ENCODE peak calls at places on chromosomes 3 and 15, in ten cellular contexts. H is stimulated activated CD8-positive, alpha-beta memory T cell treated with anti-CD3 and anti-CD28 coated beads, Interleukin-15, amount 100 ng/mL, for 24 hours; C is cerebellum; P is A172; F is H9; V is activated CD4-positive, alpha-beta T cell treated with anti-CD3 and anti-CD28 coated beads for 24 hours; D is AG09319; N is EL; A is NCI-H748 treated with DMSO at 0.1 percent for 48 hours; I is GM12865. G is an unnamed sample.

GRCh38 chr3:38617137-38617536 is 32.4 kb downstream of the SCN5A start:
- DNase-seq in H (no peak), C (no peak), P (no peak), F (no peak), V (no peak), D (no peak), N (no peak), A (no peak), I (no peak), G (no peak)

GRCh38 chr3:129485681-129486056 is 42.8 kb upstream of the RHO start:
- DNase-seq in H (no peak), C (no peak), P (peak; percentile 90), F (no peak), V (no peak), D (peak; percentile 97), N (peak; percentile 99), A (no peak), I (no peak), G (peak; percentile 100)

GRCh38 chr3:46651084-46651483 is 38.8 kb downstream of the FAM240A start:
- DNase-seq in H (no peak), C (no peak), P (no peak), F (no peak), V (no peak), D (no peak), N (no peak), A (no peak), I (no peak), G (no peak)

GRCh38 chr3:45986303-45986982 is 9.2 kb downstream of the FYCO1 start:
- DNase-seq in H (no peak), C (no peak), P (peak; percentile 79), F (no peak), V (no peak), D (no peak), N (peak; percentile 81), A (no peak), I (no peak), G (peak; percentile 90)

GRCh38 chr15:78140296-78140695 is 8.9 kb upstream of the IDH3A start:
- DNase-seq in H (no peak), C (no peak), P (no peak), F (no peak), V (no peak), D (no peak), N (no peak), A (no peak), I (no peak), G (no peak)

GRCh38 chr3:140091143-140091542 is 156.2 kb downstream of the CLSTN2 start:
- DNase-seq in H (no peak), C (no peak), P (peak; percentile 66), F (no peak), V (no peak), D (no peak), N (no peak), A (no peak), I (no peak), G (no peak)

GRCh38 chr3:123351396-123351945 is 97.4 kb downstream of the ADCY5 start:
- DNase-seq in H (no peak), C (no peak), P (no peak), F (no peak), V (no peak), D (no peak), N (no peak), A (no peak), I (no peak), G (no peak)

GRCh38 chr3:147962408-147963164 is 553.4 kb downstream of the ZIC1 start:
- DNase-seq in H (no peak), C (no peak), P (no peak), F (no peak), V (no peak), D (no peak), N (no peak), A (no peak), I (no peak), G (no peak)

GRCh38 chr15:84598993-84599392 is 1.8 kb upstream of the ZSCAN2 start:
- DNase-seq in H (no peak), C (peak; percentile 46), P (peak; percentile 48), F (peak; percentile 64), V (no peak), D (no peak), N (peak; percentile 59), A (peak; percentile 15), I (peak; percentile 45), G (peak; percentile 66)

GRCh38 chr15:51849866-51850265 is 20.4 kb downstream of the TMOD3 start:
- DNase-seq in H (no peak), C (no peak), P (no peak), F (no peak), V (no peak), D (no peak), N (no peak), A (no peak), I (no peak), G (no peak)

GRCh38 chr3:186511245-186511644 is 32.9 kb downstream of the CRYGS start:
- DNase-seq in H (no peak), C (no peak), P (no peak), F (no peak), V (no peak), D (no peak), N (no peak), A (no peak), I (peak; percentile 86), G (no peak)

GRCh38 chr3:126728680-126729079 is 24.6 kb downstream of the CHCHD6 start:
- DNase-seq in H (no peak), C (no peak), P (no peak), F (no peak), V (no peak), D (no peak), N (no peak), A (no peak), I (no peak), G (no peak)

GRCh38 chr3:128923607-128924385 is 44.4 kb downstream of the ACAD9 start:
- DNase-seq in H (no peak), C (no peak), P (no peak), F (peak; percentile 9), V (no peak), D (no peak), N (no peak), A (no peak), I (no peak), G (no peak)

GRCh38 chr3:32973982-32974381 is 22.5 kb downstream of the CCR4 start:
- DNase-seq in H (no peak), C (no peak), P (no peak), F (no peak), V (no peak), D (no peak), N (peak; percentile 3), A (no peak), I (peak; percentile 81), G (peak; percentile 27)

GRCh38 chr3:101703169-101703568 is 16.7 kb upstream of the RPL24 start:
- DNase-seq in H (no peak), C (no peak), P (peak; percentile 69), F (no peak), V (no peak), D (no peak), N (no peak), A (no peak), I (no peak), G (no peak)

GRCh38 chr15:55823699-55824098 is 80.7 kb upstream of the PRTG start:
- DNase-seq in H (no peak), C (no peak), P (no peak), F (no peak), V (no peak), D (no peak), N (no peak), A (no peak), I (no peak), G (peak; percentile 21)

GRCh38 chr15:52383100-52383588 is 87.5 kb upstream of the MYO5C start:
- DNase-seq in H (no peak), C (no peak), P (no peak), F (no peak), V (no peak), D (no peak), N (no peak), A (no peak), I (peak; percentile 80), G (no peak)

GRCh38 chr3:148604270-148605085 is 93.2 kb upstream of the AGTR1 start:
- DNase-seq in H (no peak), C (no peak), P (no peak), F (no peak), V (no peak), D (no peak), N (peak; percentile 45), A (no peak), I (no peak), G (peak; percentile 4)

GRCh38 chr3:73546961-73547360 is 77.8 kb downstream of the PDZRN3 start:
- DNase-seq in H (no peak), C (no peak), P (peak; percentile 15), F (no peak), V (no peak), D (peak; percentile 52), N (peak; percentile 92), A (no peak), I (no peak), G (peak; percentile 97)

GRCh38 chr3:66372681-66373350 is 128.0 kb downstream of the LRIG1 start:
- DNase-seq in H (no peak), C (no peak), P (peak; percentile 21), F (peak; percentile 84), V (no peak), D (no peak), N (peak; percentile 34), A (peak; percentile 69), I (no peak), G (peak; percentile 37)

GRCh38 chr3:127629462-127630403 is 748 bp downstream of the PODXL2 start:
- DNase-seq in H (no peak), C (peak; percentile 38), P (no peak), F (no peak), V (no peak), D (no peak), N (no peak), A (no peak), I (peak; percentile 49), G (no peak)

GRCh38 chr15:74754593-74755215 is 6.1 kb downstream of the CYP1A2 start:
- DNase-seq in H (no peak), C (no peak), P (no peak), F (no peak), V (no peak), D (no peak), N (no peak), A (no peak), I (no peak), G (no peak)

GRCh38 chr3:168002786-168003368 is 92.8 kb downstream of the GOLIM4 start:
- DNase-seq in H (no peak), C (no peak), P (peak; percentile 13), F (no peak), V (no peak), D (no peak), N (peak; percentile 21), A (no peak), I (no peak), G (peak; percentile 50)

GRCh38 chr3:7517979-7518378 is 657.1 kb downstream of the GRM7 start:
- DNase-seq in H (no peak), C (no peak), P (no peak), F (no peak), V (no peak), D (no peak), N (no peak), A (no peak), I (no peak), G (no peak)

GRCh38 chr15:83844742-83845141 is 190.8 kb downstream of the ADAMTSL3 start:
- DNase-seq in H (no peak), C (no peak), P (no peak), F (no peak), V (no peak), D (no peak), N (no peak), A (no peak), I (no peak), G (no peak)

GRCh38 chr3:50170689-50171088 is 15.6 kb downstream of the SEMA3F start:
- DNase-seq in H (no peak), C (no peak), P (peak; percentile 83), F (no peak), V (no peak), D (no peak), N (peak; percentile 88), A (no peak), I (no peak), G (peak; percentile 83)

GRCh38 chr3:180278583-180279188 is 241.9 kb upstream of the PEX5L start:
- DNase-seq in H (no peak), C (no peak), P (no peak), F (no peak), V (no peak), D (no peak), N (no peak), A (no peak), I (peak; percentile 63), G (no peak)

GRCh38 chr3:57556459-57557087 is 499 bp downstream of the PDE12 start:
- DNase-seq in H (peak; percentile 19), C (peak; percentile 6), P (no peak), F (no peak), V (no peak), D (no peak), N (peak; percentile 45), A (no peak), I (no peak), G (peak; percentile 47)